ENCODE peak calls at places on chromosomes 16 and 17, in eight cellular contexts. One of them, this sample, is unnamed.

GRCh38 chr16:9081183-9081582 is 10.3 kb upstream of the HAPSTR1 start:
- DNase-seq in globus pallidus: no peak
- DNase-seq in ELR: no peak
- DNase-seq in T-helper 22 cell: no peak
- DNase-seq in HS-5: no peak
- DNase-seq in effector CD4-positive, alpha-beta T cell: no peak
- DNase-seq in stimulated activated CD8-positive, alpha-beta memory T cell treated with anti-CD3 and anti-CD28 coated beads, Interleukin-7, amount 100 ng/mL, for 1 hour: no peak
- DNase-seq in GDM1: no peak
- DNase-seq in this sample: no peak

GRCh38 chr17:62625870-62626200 is 1.6 kb upstream of the MRC2 start:
- DNase-seq in GDM1: no peak
- DNase-seq in T-helper 22 cell: no peak
- DNase-seq in stimulated activated CD8-positive, alpha-beta memory T cell treated with anti-CD3 and anti-CD28 coated beads, Interleukin-7, amount 100 ng/mL, for 1 hour: no peak
- DNase-seq in effector CD4-positive, alpha-beta T cell: no peak
- DNase-seq in HS-5: no peak
- DNase-seq in globus pallidus: no peak
- DNase-seq in ELR: no peak
- DNase-seq in this sample: no peak

GRCh38 chr17:7563115-7563869 is 1.6 kb downstream of the SENP3 start:
- DNase-seq in ELR: no peak
- DNase-seq in HS-5: no peak
- DNase-seq in GDM1: no peak
- DNase-seq in stimulated activated CD8-positive, alpha-beta memory T cell treated with anti-CD3 and anti-CD28 coated beads, Interleukin-7, amount 100 ng/mL, for 1 hour: no peak
- DNase-seq in effector CD4-positive, alpha-beta T cell: no peak
- DNase-seq in globus pallidus: no peak
- DNase-seq in T-helper 22 cell: no peak
- DNase-seq in this sample: no peak

GRCh38 chr17:33322063-33322462 is 29.0 kb upstream of the ASIC2 start:
- DNase-seq in GDM1: no peak
- DNase-seq in stimulated activated CD8-positive, alpha-beta memory T cell treated with anti-CD3 and anti-CD28 coated beads, Interleukin-7, amount 100 ng/mL, for 1 hour: no peak
- DNase-seq in ELR: no peak
- DNase-seq in globus pallidus: no peak
- DNase-seq in HS-5: no peak
- DNase-seq in T-helper 22 cell: no peak
- DNase-seq in effector CD4-positive, alpha-beta T cell: no peak
- DNase-seq in this sample: no peak

GRCh38 chr16:75218256-75219076 is at the start of gene CTRB1:
- DNase-seq in T-helper 22 cell: no peak
- DNase-seq in GDM1: no peak
- DNase-seq in ELR: no peak
- DNase-seq in stimulated activated CD8-positive, alpha-beta memory T cell treated with anti-CD3 and anti-CD28 coated beads, Interleukin-7, amount 100 ng/mL, for 1 hour: no peak
- DNase-seq in HS-5: no peak
- DNase-seq in effector CD4-positive, alpha-beta T cell: no peak
- DNase-seq in globus pallidus: peak
- DNase-seq in this sample: no peak

GRCh38 chr16:80166082-80166481 is 374.7 kb upstream of the DYNLRB2 start:
- DNase-seq in T-helper 22 cell: no peak
- DNase-seq in effector CD4-positive, alpha-beta T cell: no peak
- DNase-seq in globus pallidus: no peak
- DNase-seq in HS-5: no peak
- DNase-seq in stimulated activated CD8-positive, alpha-beta memory T cell treated with anti-CD3 and anti-CD28 coated beads, Interleukin-7, amount 100 ng/mL, for 1 hour: no peak
- DNase-seq in GDM1: no peak
- DNase-seq in ELR: peak
- DNase-seq in this sample: no peak

GRCh38 chr16:62035115-62036092 is 834 bp downstream of the CDH8 start:
- DNase-seq in GDM1: no peak
- DNase-seq in effector CD4-positive, alpha-beta T cell: no peak
- DNase-seq in T-helper 22 cell: no peak
- DNase-seq in HS-5: no peak
- DNase-seq in globus pallidus: no peak
- DNase-seq in ELR: no peak
- DNase-seq in stimulated activated CD8-positive, alpha-beta memory T cell treated with anti-CD3 and anti-CD28 coated beads, Interleukin-7, amount 100 ng/mL, for 1 hour: no peak
- DNase-seq in this sample: no peak

GRCh38 chr17:80478487-80479245 is 2.3 kb upstream of the NPTX1 start:
- DNase-seq in stimulated activated CD8-positive, alpha-beta memory T cell treated with anti-CD3 and anti-CD28 coated beads, Interleukin-7, amount 100 ng/mL, for 1 hour: no peak
- DNase-seq in ELR: no peak
- DNase-seq in effector CD4-positive, alpha-beta T cell: no peak
- DNase-seq in globus pallidus: no peak
- DNase-seq in GDM1: no peak
- DNase-seq in HS-5: no peak
- DNase-seq in T-helper 22 cell: no peak
- DNase-seq in this sample: no peak

GRCh38 chr17:28665994-28666393 is 4.0 kb downstream of the SUPT6H start:
- DNase-seq in HS-5: no peak
- DNase-seq in globus pallidus: no peak
- DNase-seq in effector CD4-positive, alpha-beta T cell: no peak
- DNase-seq in GDM1: no peak
- DNase-seq in stimulated activated CD8-positive, alpha-beta memory T cell treated with anti-CD3 and anti-CD28 coated beads, Interleukin-7, amount 100 ng/mL, for 1 hour: no peak
- DNase-seq in T-helper 22 cell: no peak
- DNase-seq in ELR: no peak
- DNase-seq in this sample: no peak

GRCh38 chr17:44628234-44629188 is 27.8 kb upstream of the MEIOC start:
- DNase-seq in effector CD4-positive, alpha-beta T cell: no peak
- DNase-seq in ELR: no peak
- DNase-seq in globus pallidus: peak
- DNase-seq in HS-5: no peak
- DNase-seq in T-helper 22 cell: no peak
- DNase-seq in stimulated activated CD8-positive, alpha-beta memory T cell treated with anti-CD3 and anti-CD28 coated beads, Interleukin-7, amount 100 ng/mL, for 1 hour: no peak
- DNase-seq in GDM1: no peak
- DNase-seq in this sample: no peak